ENCODE peak calls at places on chromosome 2, in six cellular contexts. One of them, this sample, is unnamed.

GRCh38 chr2:42239811-42240210 is 70.7 kb downstream of the EML4 start:
- DNase-seq in HT1080: peak; percentile 24
- DNase-seq in DMS153: no peak
- DNase-seq in astrocyte of the spinal cord: no peak
- DNase-seq in stimulated activated naive CD4-positive, alpha-beta T cell: no peak
- DNase-seq in nucleus accumbens: no peak
- DNase-seq in this sample: no peak

GRCh38 chr2:35526741-35527140 is 828.8 kb upstream of the CRIM1 start:
- DNase-seq in HT1080: no peak
- DNase-seq in DMS153: no peak
- DNase-seq in astrocyte of the spinal cord: peak; percentile 5
- DNase-seq in stimulated activated naive CD4-positive, alpha-beta T cell: no peak
- DNase-seq in nucleus accumbens: no peak
- DNase-seq in this sample: no peak

GRCh38 chr2:233656443-233656842 is 15.3 kb upstream of the UGT1A9 start:
- DNase-seq in HT1080: no peak
- DNase-seq in DMS153: no peak
- DNase-seq in astrocyte of the spinal cord: no peak
- DNase-seq in stimulated activated naive CD4-positive, alpha-beta T cell: no peak
- DNase-seq in nucleus accumbens: no peak
- DNase-seq in this sample: no peak

GRCh38 chr2:217064234-217065103 is 204.6 kb upstream of the TNP1 start:
- DNase-seq in HT1080: peak; percentile 91
- DNase-seq in DMS153: no peak
- DNase-seq in astrocyte of the spinal cord: peak; percentile 93
- DNase-seq in stimulated activated naive CD4-positive, alpha-beta T cell: no peak
- DNase-seq in nucleus accumbens: no peak
- DNase-seq in this sample: no peak

GRCh38 chr2:178891265-178891958 is 84.2 kb upstream of the TTN start:
- DNase-seq in HT1080: peak; percentile 75
- DNase-seq in DMS153: peak; percentile 22
- DNase-seq in astrocyte of the spinal cord: peak; percentile 76
- DNase-seq in stimulated activated naive CD4-positive, alpha-beta T cell: peak; percentile 2
- DNase-seq in nucleus accumbens: peak; percentile 29
- DNase-seq in this sample: peak; percentile 63

GRCh38 chr2:72694715-72695496 is 130.9 kb downstream of the EXOC6B start:
- DNase-seq in HT1080: no peak
- DNase-seq in DMS153: peak; percentile 27
- DNase-seq in astrocyte of the spinal cord: peak; percentile 46
- DNase-seq in stimulated activated naive CD4-positive, alpha-beta T cell: no peak
- DNase-seq in nucleus accumbens: no peak
- DNase-seq in this sample: no peak

GRCh38 chr2:177606636-177607035 is 214.1 kb downstream of the AGPS start:
- DNase-seq in HT1080: peak; percentile 35
- DNase-seq in DMS153: no peak
- DNase-seq in astrocyte of the spinal cord: peak; percentile 56
- DNase-seq in stimulated activated naive CD4-positive, alpha-beta T cell: no peak
- DNase-seq in nucleus accumbens: no peak
- DNase-seq in this sample: no peak

GRCh38 chr2:39202639-39203369 is 41.0 kb downstream of the CDKL4 start:
- DNase-seq in HT1080: no peak
- DNase-seq in DMS153: no peak
- DNase-seq in astrocyte of the spinal cord: peak; percentile 37
- DNase-seq in stimulated activated naive CD4-positive, alpha-beta T cell: no peak
- DNase-seq in nucleus accumbens: no peak
- DNase-seq in this sample: no peak

GRCh38 chr2:197871780-197872456 is 67.5 kb downstream of the PLCL1 start:
- DNase-seq in HT1080: no peak
- DNase-seq in DMS153: peak; percentile 75
- DNase-seq in astrocyte of the spinal cord: no peak
- DNase-seq in stimulated activated naive CD4-positive, alpha-beta T cell: no peak
- DNase-seq in nucleus accumbens: no peak
- DNase-seq in this sample: peak; percentile 14

GRCh38 chr2:172250801-172251200 is 148.1 kb upstream of the DLX2 start:
- DNase-seq in HT1080: no peak
- DNase-seq in DMS153: no peak
- DNase-seq in astrocyte of the spinal cord: no peak
- DNase-seq in stimulated activated naive CD4-positive, alpha-beta T cell: no peak
- DNase-seq in nucleus accumbens: no peak
- DNase-seq in this sample: no peak

GRCh38 chr2:216743781-216744180 is 48.4 kb upstream of the IGFBP5 start:
- DNase-seq in HT1080: no peak
- DNase-seq in DMS153: no peak
- DNase-seq in astrocyte of the spinal cord: peak; percentile 31
- DNase-seq in stimulated activated naive CD4-positive, alpha-beta T cell: no peak
- DNase-seq in nucleus accumbens: no peak
- DNase-seq in this sample: no peak

GRCh38 chr2:95301876-95302641 is 4.9 kb downstream of the KCNIP3 start:
- DNase-seq in HT1080: no peak
- DNase-seq in DMS153: no peak
- DNase-seq in astrocyte of the spinal cord: no peak
- DNase-seq in stimulated activated naive CD4-positive, alpha-beta T cell: no peak
- DNase-seq in nucleus accumbens: no peak
- DNase-seq in this sample: no peak

GRCh38 chr2:104867351-104868080 is 13.6 kb downstream of the POU3F3 start:
- DNase-seq in HT1080: no peak
- DNase-seq in DMS153: no peak
- DNase-seq in astrocyte of the spinal cord: peak; percentile 32
- DNase-seq in stimulated activated naive CD4-positive, alpha-beta T cell: no peak
- DNase-seq in nucleus accumbens: peak; percentile 66
- DNase-seq in this sample: no peak

GRCh38 chr2:30385327-30385726 is 61.7 kb upstream of the LCLAT1 start:
- DNase-seq in HT1080: peak; percentile 36
- DNase-seq in DMS153: no peak
- DNase-seq in astrocyte of the spinal cord: peak; percentile 49
- DNase-seq in stimulated activated naive CD4-positive, alpha-beta T cell: no peak
- DNase-seq in nucleus accumbens: no peak
- DNase-seq in this sample: no peak